ENCODE peak calls at places on chromosome 2, in ten cellular contexts. B is ovary, M is GM23248, N is Karpas-422, W is cardiac muscle cell, A is DND-41, H is PC-3, Q is BE2C, U is stomach, D is GM23338. L is an unnamed sample. For H3K4me1, the result is how much of the 10 kb centered on the place peaks cover.

GRCh38 chr2:17719562-17720371 is 33.8 kb downstream of the SMC6 start:
- DNase-seq in B (no peak), M (peak), N (peak), W (peak), A (no peak), H (peak), Q (no peak), U (no peak), D (peak), L (peak)

GRCh38 chr2:184507254-184507653 is 91.1 kb upstream of the ZNF804A start:
- DNase-seq in B (no peak), M (no peak), N (no peak), W (no peak), A (no peak), H (no peak), Q (no peak), U (no peak), D (no peak), L (no peak)

GRCh38 chr2:232139171-232139594 is 177.7 kb downstream of the DIS3L2 start:
- DNase-seq in B (no peak), M (no peak), N (no peak), W (no peak), A (peak), H (no peak), Q (no peak), U (no peak), D (no peak), L (no peak)

GRCh38 chr2:23425886-23426283 is 40.9 kb downstream of the KLHL29 start:
- DNase-seq in B (no peak), M (peak), N (no peak), W (no peak), A (no peak), H (no peak), Q (no peak), U (no peak), D (no peak), L (peak)

GRCh38 chr2:234134496-234134895 is 84.0 kb downstream of the SPP2 start:
- DNase-seq in B (no peak), M (no peak), N (no peak), W (no peak), A (no peak), H (no peak), Q (no peak), U (no peak), D (no peak), L (no peak)

GRCh38 chr2:31008571-31009114 is 129.6 kb downstream of the GALNT14 start:
- DNase-seq in B (no peak), M (peak), N (no peak), W (no peak), A (no peak), H (no peak), Q (peak), U (no peak), D (no peak), L (no peak)

GRCh38 chr2:43429366-43429765 is 166.5 kb downstream of the THADA start:
- DNase-seq in B (no peak), M (no peak), N (no peak), W (no peak), A (no peak), H (peak), Q (no peak), U (no peak), D (no peak), L (no peak)

GRCh38 chr2:237980751-237981150 is 13.9 kb downstream of the UBE2F start:
- DNase-seq in B (no peak), M (no peak), N (no peak), W (no peak), A (no peak), H (no peak), Q (no peak), U (no peak), D (no peak), L (no peak)

GRCh38 chr2:184596819-184597411 is 1.4 kb upstream of the ZNF804A start:
- DNase-seq in B (no peak), M (peak), N (peak), W (no peak), A (no peak), H (peak), Q (no peak), U (no peak), D (peak), L (no peak)

GRCh38 chr2:217106650-217107014 is 246.8 kb upstream of the TNP1 start:
- DNase-seq in B (no peak), M (peak), N (peak), W (no peak), A (no peak), H (peak), Q (no peak), U (no peak), D (peak), L (no peak)

GRCh38 chr2:86764661-86765307 is 25.9 kb downstream of the CD8A start:
- DNase-seq in B (no peak), M (peak), N (peak), W (peak), A (peak), H (peak), Q (peak), U (no peak), D (peak), L (peak)

GRCh38 chr2:54416166-54416798 is 39.8 kb upstream of the SPTBN1 start:
- DNase-seq in B (peak), M (no peak), N (no peak), W (no peak), A (no peak), H (no peak), Q (no peak), U (peak), D (no peak), L (no peak)

GRCh38 chr2:142234701-142235100 is 103.9 kb upstream of the LRP1B start:
- DNase-seq in B (no peak), M (no peak), N (no peak), W (no peak), A (no peak), H (no peak), Q (no peak), U (no peak), D (no peak), L (no peak)

GRCh38 chr2:108535380-108535677 is 1.1 kb downstream of the LIMS1 start:
- DNase-seq in B (no peak), M (peak), N (no peak), W (no peak), A (no peak), H (peak), Q (no peak), U (no peak), D (peak), L (no peak)

GRCh38 chr2:108538000-108538625 is 3.8 kb downstream of the LIMS1 start:
- DNase-seq in B (no peak), M (peak), N (peak), W (no peak), A (no peak), H (peak), Q (no peak), U (no peak), D (peak), L (no peak)

GRCh38 chr2:108536911-108537310 is 2.6 kb downstream of the LIMS1 start:
- DNase-seq in B (no peak), M (no peak), N (peak), W (no peak), A (no peak), H (no peak), Q (no peak), U (no peak), D (no peak), L (no peak)

GRCh38 chr2:108534577-108535379 is 508 bp downstream of the LIMS1 start:
- DNase-seq in B (peak), M (peak), N (peak), W (peak), A (peak), H (peak), Q (peak), U (peak), D (peak), L (peak)

DNA sequence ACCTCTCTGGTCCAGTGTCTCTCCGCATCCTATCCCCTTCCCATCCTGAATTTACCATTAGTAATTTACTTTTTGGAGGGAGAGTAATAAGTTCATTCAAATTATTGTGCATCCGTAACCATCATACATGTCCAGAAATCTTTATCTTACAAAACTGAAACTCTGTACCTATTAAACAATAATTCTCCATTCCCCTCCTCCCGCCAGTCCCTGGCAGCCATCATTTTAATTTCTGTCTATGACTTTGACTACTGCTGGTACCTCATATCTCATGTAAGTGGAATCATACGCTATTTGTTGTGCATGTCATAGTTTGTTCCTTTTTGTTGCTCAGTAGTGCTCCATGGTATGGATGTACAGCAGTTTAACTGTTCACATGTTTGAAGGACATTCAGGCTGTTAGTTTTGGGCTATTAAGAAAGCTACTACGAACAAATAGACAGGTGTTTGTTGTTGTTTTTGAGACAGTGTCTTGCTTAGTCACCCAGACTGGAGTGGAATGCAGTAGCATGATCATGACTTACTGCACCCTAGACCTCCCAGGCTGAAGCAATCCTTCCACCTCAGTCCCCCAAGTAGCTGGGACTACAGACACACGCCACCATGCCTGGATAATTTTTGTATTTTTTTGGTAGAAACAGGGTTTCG is 2.0 kb downstream of the LIMS1 start:
- DNase-seq in B (no peak), M (peak), N (no peak), W (no peak), A (no peak), H (peak), Q (no peak), U (no peak), D (no peak), L (no peak)
- H3K4me3 ChIP-seq in B (no peak), M (peak), N (no peak), W (peak), A (no peak), H (peak), Q (no peak), U (peak), D (no peak), L (peak)

DNA sequence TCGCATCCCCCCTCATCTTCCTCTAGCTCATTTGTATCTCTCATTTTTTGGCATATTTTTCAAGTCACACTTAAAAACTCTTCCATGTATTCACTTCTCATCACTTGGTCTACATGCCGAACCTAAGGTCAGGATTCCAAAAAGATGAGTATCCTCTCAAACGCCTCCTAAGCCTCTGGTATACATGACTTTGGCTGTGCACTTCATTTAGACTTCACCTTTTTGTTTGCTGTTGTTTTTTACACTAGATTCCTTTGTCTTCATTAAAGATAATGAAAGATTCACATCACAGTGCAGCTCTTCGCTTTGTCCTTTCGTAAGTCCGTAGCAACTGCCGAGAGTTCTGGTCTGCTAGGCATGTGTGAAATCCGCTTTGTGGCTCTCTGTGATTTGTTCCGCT is 17.8 kb downstream of the RND3 start:
- DNase-seq in B (no peak), M (peak), N (no peak), W (no peak), A (no peak), H (no peak), Q (no peak), U (no peak), D (no peak), L (no peak)
- H3K4me1 ChIP-seq in B (under half), M (half or more), N (under half), W (under half), A (under half), H (half or more), Q (under half), U (under half), D (under half), L (under half)

GRCh38 chr2:172095905-172096660 is 6.6 kb downstream of the DLX2 start:
- DNase-seq in B (no peak), M (peak), N (no peak), W (no peak), A (peak), H (peak), Q (no peak), U (no peak), D (no peak), L (no peak)
- H3K4me3 ChIP-seq in B (no peak), M (peak), N (peak), W (peak), A (peak), H (peak), Q (peak), U (peak), D (peak), L (no peak)

GRCh38 chr2:177256026-177256425 is 8.5 kb downstream of the NFE2L2 start:
- DNase-seq in B (no peak), M (no peak), N (no peak), W (no peak), A (no peak), H (no peak), Q (no peak), U (no peak), D (no peak), L (no peak)

GRCh38 chr2:177254433-177255226 is 9.9 kb downstream of the NFE2L2 start:
- DNase-seq in B (no peak), M (peak), N (peak), W (peak), A (no peak), H (no peak), Q (peak), U (peak), D (peak), L (peak)

GRCh38 chr2:177256695-177257094 is 7.8 kb downstream of the NFE2L2 start:
- DNase-seq in B (no peak), M (no peak), N (no peak), W (no peak), A (no peak), H (no peak), Q (no peak), U (no peak), D (no peak), L (no peak)

GRCh38 chr2:177253704-177254103 is 10.8 kb downstream of the NFE2L2 start:
- DNase-seq in B (no peak), M (no peak), N (no peak), W (no peak), A (no peak), H (no peak), Q (no peak), U (no peak), D (no peak), L (no peak)

GRCh38 chr2:177255227-177255601 is 9.3 kb downstream of the NFE2L2 start:
- DNase-seq in B (no peak), M (no peak), N (no peak), W (no peak), A (no peak), H (no peak), Q (no peak), U (no peak), D (no peak), L (no peak)
- H3K4me1 ChIP-seq in B (under half), M (under half), N (half or more), W (under half), A (under half), H (under half), Q (under half), U (half or more), D (under half), L (under half)

DNA sequence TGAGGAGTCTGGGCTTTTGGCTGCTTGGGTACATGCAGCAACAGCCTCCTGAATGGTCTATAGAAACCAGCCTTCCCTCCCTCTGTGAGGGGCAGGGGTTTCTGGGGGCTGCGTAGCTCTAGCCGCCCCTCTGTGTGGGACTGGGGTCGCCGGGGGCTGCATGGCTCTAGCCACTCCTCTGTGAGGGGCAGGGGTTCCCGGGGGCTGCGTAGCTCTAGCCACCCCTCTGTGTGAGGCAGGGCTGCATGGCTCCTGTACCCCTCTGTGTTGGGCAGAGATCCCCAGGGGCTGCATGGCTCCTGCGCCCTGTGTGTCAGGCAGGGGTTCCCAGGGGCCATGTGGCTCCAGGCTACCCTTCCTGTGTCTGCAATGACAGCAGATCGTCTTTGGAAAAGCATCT is 17.6 kb downstream of the HS6ST1 start:
- DNase-seq in B (no peak), M (no peak), N (no peak), W (no peak), A (no peak), H (no peak), Q (no peak), U (no peak), D (no peak), L (no peak)
- H3K4me3 ChIP-seq in B (no peak), M (no peak), N (no peak), W (no peak), A (no peak), H (no peak), Q (no peak), U (no peak), D (no peak), L (no peak)

GRCh38 chr2:200314976-200315567 is 8.6 kb downstream of the SPATS2L start:
- DNase-seq in B (no peak), M (peak), N (no peak), W (no peak), A (no peak), H (no peak), Q (no peak), U (no peak), D (no peak), L (no peak)

GRCh38 chr2:200318940-200319435 is 12.5 kb downstream of the SPATS2L start:
- DNase-seq in B (no peak), M (no peak), N (no peak), W (no peak), A (no peak), H (peak), Q (no peak), U (no peak), D (no peak), L (no peak)

GRCh38 chr2:200320344-200320743 is 13.9 kb downstream of the SPATS2L start:
- DNase-seq in B (no peak), M (peak), N (no peak), W (no peak), A (no peak), H (no peak), Q (no peak), U (no peak), D (no peak), L (no peak)

GRCh38 chr2:200319587-200320337 is 13.3 kb downstream of the SPATS2L start:
- DNase-seq in B (no peak), M (peak), N (no peak), W (no peak), A (no peak), H (peak), Q (no peak), U (no peak), D (no peak), L (no peak)

GRCh38 chr2:200317975-200318374 is 11.5 kb downstream of the SPATS2L start:
- DNase-seq in B (no peak), M (no peak), N (no peak), W (no peak), A (no peak), H (peak), Q (no peak), U (no peak), D (no peak), L (no peak)
- H3K4me1 ChIP-seq in B (under half), M (under half), N (under half), W (under half), A (under half), H (half or more), Q (under half), U (under half), D (half or more), L (under half)

DNA sequence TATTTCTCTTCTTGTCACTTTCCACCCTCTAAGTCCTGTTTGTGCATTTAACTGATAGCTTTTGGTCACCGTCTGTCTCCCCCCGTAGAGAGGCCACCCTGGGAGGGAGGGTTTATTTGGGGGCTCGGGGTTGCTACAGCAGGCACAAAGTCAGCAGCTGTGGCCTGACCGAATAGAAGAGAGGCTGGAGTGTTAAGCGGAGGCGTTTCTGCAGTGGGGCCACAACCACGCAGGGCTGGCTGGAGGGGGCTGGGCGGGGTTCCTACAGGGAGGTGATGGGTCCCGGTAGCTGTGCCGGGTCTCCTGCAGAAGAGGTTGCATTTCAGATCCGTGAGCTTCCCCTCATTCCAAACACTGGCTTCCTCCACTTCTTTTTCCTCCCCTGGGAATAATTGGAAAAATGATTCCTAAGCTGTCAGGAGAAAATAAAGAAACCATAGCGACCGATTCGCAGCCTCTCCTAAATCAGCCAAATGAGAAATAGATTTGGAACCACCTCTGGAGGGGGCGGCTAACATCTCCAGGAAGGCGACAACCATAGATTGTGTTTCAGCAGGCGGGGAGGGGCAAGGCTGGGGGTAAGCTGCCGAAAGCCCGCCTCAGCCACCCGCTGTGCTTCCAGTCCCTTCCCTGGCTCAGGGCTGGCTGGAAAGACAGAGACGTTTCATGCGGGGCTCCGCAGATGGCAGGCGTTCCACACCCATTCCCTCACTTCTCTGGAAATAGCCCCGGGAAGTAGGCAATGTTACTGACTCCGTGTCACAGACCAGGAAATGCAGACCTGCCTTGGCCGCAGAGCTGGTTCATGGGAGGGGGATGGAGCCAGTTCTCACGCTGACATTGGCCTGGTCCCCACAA is 85.6 kb upstream of the TAF1B start:
- DNase-seq in B (no peak), M (peak), N (no peak), W (peak), A (no peak), H (no peak), Q (no peak), U (no peak), D (peak), L (no peak)
- H3K4me3 ChIP-seq in B (no peak), M (peak), N (no peak), W (no peak), A (no peak), H (no peak), Q (no peak), U (peak), D (peak), L (no peak)